ENCODE peak calls at places on chromosomes 7 and 10, in ten cellular contexts. L is colonic mucosa; R is left ventricle myocardium inferior; B is CD8-positive, alpha-beta memory T cell; C is CD4-positive, CD25-positive, alpha-beta regulatory T cell; M is esophagus squamous epithelium; D is breast epithelium; Z is pancreas; J is neuronal stem cell; S is upper lobe of right lung. I is an unnamed sample.

GRCh38 chr7:69591805-69592204 is 6.5 kb upstream of the AUTS2 start:
- DNase-seq in Z (no peak), M (no peak), D (no peak), B (no peak), J (no peak), S (no peak), L (no peak), C (no peak), R (no peak), I (no peak)

GRCh38 chr7:44153948-44154335 is 12.8 kb upstream of the MYL7 start:
- DNase-seq in S (no peak), R (no peak), C (no peak), D (no peak), M (no peak), Z (no peak), B (no peak), L (no peak), J (no peak), I (no peak)

GRCh38 chr7:5284304-5285281 is 1.9 kb downstream of the SLC29A4 start:
- DNase-seq in M (no peak), B (no peak), L (peak; percentile 65), J (no peak), S (peak; percentile 77), Z (peak; percentile 80), C (no peak), R (no peak), D (no peak), I (no peak)

GRCh38 chr7:13834328-13834761 is 155.1 kb downstream of the ETV1 start:
- DNase-seq in S (no peak), R (no peak), C (no peak), Z (no peak), B (no peak), J (no peak), M (no peak), L (no peak), D (no peak), I (no peak)

GRCh38 chr7:137957887-137958286 is 44.0 kb downstream of the CREB3L2 start:
- DNase-seq in B (no peak), L (no peak), M (no peak), D (no peak), C (no peak), J (no peak), R (peak; percentile 31), S (no peak), Z (no peak), I (no peak)

GRCh38 chr7:101940830-101941229 is 123.4 kb downstream of the CUX1 start:
- DNase-seq in M (no peak), C (no peak), L (peak; percentile 65), B (no peak), R (no peak), Z (no peak), S (peak; percentile 63), D (no peak), J (peak; percentile 24), I (no peak)

GRCh38 chr7:95491634-95492314 is 6.0 kb downstream of the ASB4 start:
- DNase-seq in Z (no peak), J (no peak), L (no peak), S (no peak), B (no peak), C (no peak), D (no peak), M (no peak), R (no peak), I (no peak)

GRCh38 chr7:85829817-85830432 is 643.1 kb upstream of the SEMA3D start:
- DNase-seq in L (no peak), M (no peak), Z (no peak), S (no peak), J (no peak), R (no peak), D (no peak), C (no peak), B (no peak), I (no peak)

GRCh38 chr10:9301148-9301547 is 1246.7 kb downstream of the GATA3 start:
- DNase-seq in J (no peak), Z (no peak), B (no peak), C (no peak), D (no peak), R (no peak), L (no peak), S (no peak), M (no peak), I (no peak)

GRCh38 chr7:92830047-92830446 is 6.3 kb downstream of the CDK6 start:
- DNase-seq in J (no peak), L (no peak), S (no peak), B (no peak), Z (no peak), M (no peak), C (no peak), D (no peak), R (no peak), I (no peak)

GRCh38 chr7:139321071-139321745 is 19.9 kb upstream of the FMC1 start:
- DNase-seq in J (no peak), L (no peak), C (no peak), B (no peak), D (no peak), M (no peak), S (no peak), R (no peak), Z (no peak), I (no peak)

GRCh38 chr7:2478387-2478760 is 2.2 kb upstream of the GRIFIN start:
- DNase-seq in C (no peak), S (peak; percentile 75), Z (peak; percentile 86), M (no peak), L (peak; percentile 81), J (no peak), D (peak; percentile 85), R (peak; percentile 72), B (no peak), I (no peak)

GRCh38 chr10:60978287-60979115 is 34.5 kb upstream of the RHOBTB1 start:
- DNase-seq in J (no peak), B (no peak), L (no peak), M (no peak), R (no peak), S (no peak), C (no peak), D (no peak), Z (no peak), I (no peak)

GRCh38 chr10:21432266-21432665 is 93.2 kb downstream of the SKIDA1 start:
- DNase-seq in R (no peak), C (no peak), B (no peak), D (no peak), L (no peak), Z (no peak), J (no peak), S (no peak), M (no peak), I (no peak)

GRCh38 chr10:49242604-49243003 is 54.4 kb upstream of the TMEM273 start:
- DNase-seq in Z (no peak), C (no peak), M (no peak), D (no peak), S (no peak), J (no peak), B (no peak), R (peak; percentile 75), L (no peak), I (no peak)

GRCh38 chr10:30155401-30155800 is 96.0 kb upstream of the JCAD start:
- DNase-seq in B (no peak), C (no peak), Z (no peak), R (no peak), J (no peak), S (no peak), L (no peak), M (no peak), D (peak; percentile 18), I (no peak)

GRCh38 chr10:86755454-86755739 is 1.0 kb upstream of the BMPR1A start:
- DNase-seq in R (no peak), D (no peak), B (no peak), Z (no peak), L (no peak), J (no peak), M (no peak), C (no peak), S (no peak), I (no peak)
- H3K27ac ChIP-seq in R (peak overlapping the region; percentile 99), D (peak overlapping the region; percentile 95), B (peak overlapping the region; percentile 79), Z (peak overlapping the region; percentile 97), L (peak overlapping the region; percentile 93), J (peak overlapping the region; percentile 94), M (peak overlapping the region; percentile 98), C (no peak overlapping the region), S (peak overlapping the region; percentile 92), I (no peak overlapping the region)

GRCh38 chr7:72343991-72344390 is 68.1 kb downstream of the CALN1 start:
- DNase-seq in M (no peak), Z (no peak), C (no peak), S (no peak), D (no peak), J (no peak), B (no peak), L (no peak), R (no peak), I (no peak)
- H3K4me3 ChIP-seq in M (no peak overlapping the region), Z (no peak overlapping the region), C (no peak overlapping the region), S (no peak overlapping the region), D (no peak overlapping the region), J (no peak overlapping the region), B (no peak overlapping the region), L (no peak overlapping the region), R (no peak overlapping the region), I (no peak overlapping the region)

DNA sequence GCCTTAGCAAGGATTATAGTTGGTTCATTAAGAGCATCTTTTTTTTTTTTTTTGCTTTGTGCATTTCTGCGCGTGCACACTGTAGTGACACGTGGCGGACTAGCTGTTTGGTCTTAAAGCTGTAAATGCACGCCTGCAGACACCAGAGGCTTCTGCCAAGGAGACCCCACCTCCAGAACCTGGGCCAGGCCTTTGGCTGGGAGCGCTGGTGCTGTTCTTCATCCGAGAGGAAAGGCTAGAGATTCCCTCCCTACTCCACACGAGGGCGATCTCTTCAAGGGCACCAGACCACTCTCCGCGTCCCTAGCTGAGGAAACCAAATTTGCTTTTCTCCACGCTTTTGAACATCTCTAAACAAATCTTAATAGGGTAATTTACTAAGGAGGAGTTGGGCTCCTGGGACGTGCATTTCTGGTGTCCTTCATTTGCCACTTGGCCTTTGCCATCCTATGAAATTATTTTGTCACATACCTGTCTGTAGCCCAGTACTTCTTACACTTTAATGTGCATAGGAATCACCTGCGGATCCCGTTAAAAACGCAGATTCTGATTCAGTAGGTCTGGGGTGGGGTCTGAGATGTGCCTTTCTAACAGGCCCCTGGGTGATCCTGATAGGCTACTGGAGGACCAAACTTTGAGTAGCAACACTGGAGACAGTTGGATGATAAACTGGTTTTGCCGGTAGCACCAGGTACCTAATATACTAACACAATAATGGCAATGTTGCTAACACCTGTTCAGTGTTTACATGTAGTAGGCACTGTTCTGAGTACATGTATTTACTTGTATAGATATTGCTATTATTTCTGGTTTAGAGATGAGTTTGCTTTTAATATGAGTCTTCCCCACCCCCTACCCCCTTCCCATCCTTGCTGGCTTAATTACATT is 1.3 kb upstream of the SLC26A5 start:
- DNase-seq in L (peak; percentile 60), R (no peak), C (peak; percentile 20), D (no peak), Z (peak; percentile 24), J (peak; percentile 54), B (no peak), M (no peak), S (no peak), I (no peak)
- H3K27me3 ChIP-seq in L (peaks cover 15% of the 10 kb centered on the region), R (peaks cover 67% of the 10 kb centered on the region), C (peaks cover 38% of the 10 kb centered on the region), D (peaks cover 23% of the 10 kb centered on the region), Z (peaks cover 6% of the 10 kb centered on the region), J (peaks cover 28% of the 10 kb centered on the region), B (peaks cover 19% of the 10 kb centered on the region), M (no peaks in the 10 kb centered on the region), S (peaks cover 35% of the 10 kb centered on the region), I (peaks cover 24% of the 10 kb centered on the region)

DNA sequence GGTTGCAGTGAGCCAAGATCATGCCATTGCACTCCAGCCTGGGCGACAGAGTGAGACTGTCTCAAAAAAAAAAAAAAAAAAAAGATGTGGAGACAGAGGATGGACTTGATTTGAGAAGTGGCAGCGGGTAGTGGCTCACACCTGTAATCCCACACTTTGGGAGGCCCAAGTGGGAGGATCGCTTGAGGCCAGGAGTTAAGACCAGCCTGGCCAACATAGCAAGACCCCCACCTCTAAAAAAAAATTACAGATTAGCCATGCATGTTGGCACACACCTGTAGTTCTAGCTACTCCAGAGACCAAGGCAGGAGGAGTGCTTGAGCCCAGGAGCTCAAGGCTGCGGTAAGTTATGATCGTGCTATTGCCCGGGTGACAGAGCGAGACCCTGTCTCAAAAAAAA is 24.3 kb upstream of the ASCC1 start:
- DNase-seq in Z (peak; percentile 2), R (peak; percentile 1), D (no peak), M (no peak), L (no peak), B (no peak), J (no peak), S (peak; percentile 12), C (no peak), I (no peak)
- H3K27ac ChIP-seq in Z (no peak overlapping the region), R (no peak overlapping the region), D (no peak overlapping the region), M (no peak overlapping the region), L (no peak overlapping the region), B (no peak overlapping the region), J (no peak overlapping the region), S (no peak overlapping the region), C (no peak overlapping the region), I (no peak overlapping the region)